ENCODE peak calls at places on chromosome 19, in eight cellular contexts. One of them, this sample, is unnamed.

GRCh38 chr19:8302357-8302691 is 5.8 kb downstream of the CD320 start:
- DNase-seq in MM.1S: no peak
- DNase-seq in SK-N-SH: no peak
- DNase-seq in PC-3: no peak
- DNase-seq in HCT116: no peak
- DNase-seq in hepatocyte: no peak
- DNase-seq in OCI-LY7: no peak
- DNase-seq in GM23338: no peak
- DNase-seq in this sample: no peak

GRCh38 chr19:17327068-17327653 is 7.5 kb downstream of the ANO8 start:
- DNase-seq in hepatocyte: no peak
- DNase-seq in OCI-LY7: no peak
- DNase-seq in HCT116: no peak
- DNase-seq in MM.1S: no peak
- DNase-seq in SK-N-SH: no peak
- DNase-seq in PC-3: no peak
- DNase-seq in GM23338: no peak
- DNase-seq in this sample: no peak

GRCh38 chr19:38247734-38248268 is 8.4 kb downstream of the PPP1R14A start:
- DNase-seq in OCI-LY7: no peak
- DNase-seq in PC-3: no peak
- DNase-seq in MM.1S: no peak
- DNase-seq in HCT116: no peak
- DNase-seq in SK-N-SH: no peak
- DNase-seq in hepatocyte: no peak
- DNase-seq in GM23338: no peak
- DNase-seq in this sample: no peak

GRCh38 chr19:45153339-45154063 is 7.3 kb downstream of the NKPD1 start:
- DNase-seq in hepatocyte: peak; percentile 84
- DNase-seq in PC-3: no peak
- DNase-seq in MM.1S: no peak
- DNase-seq in HCT116: no peak
- DNase-seq in OCI-LY7: peak; percentile 41
- DNase-seq in GM23338: peak; percentile 84
- DNase-seq in SK-N-SH: peak; percentile 91
- DNase-seq in this sample: peak; percentile 85

GRCh38 chr19:38317104-38317612 is 1.4 kb upstream of the YIF1B start:
- DNase-seq in MM.1S: no peak
- DNase-seq in GM23338: no peak
- DNase-seq in OCI-LY7: no peak
- DNase-seq in hepatocyte: no peak
- DNase-seq in HCT116: no peak
- DNase-seq in PC-3: no peak
- DNase-seq in SK-N-SH: no peak
- DNase-seq in this sample: no peak

GRCh38 chr19:12333162-12334159 is at the start of gene ZNF563:
- DNase-seq in MM.1S: peak; percentile 98
- DNase-seq in PC-3: peak; percentile 98
- DNase-seq in hepatocyte: peak; percentile 98
- DNase-seq in OCI-LY7: peak; percentile 99
- DNase-seq in SK-N-SH: peak; percentile 94
- DNase-seq in GM23338: peak; percentile 100
- DNase-seq in HCT116: no peak
- DNase-seq in this sample: peak; percentile 98

GRCh38 chr19:28351761-28352160 is 861.2 kb downstream of the UQCRFS1 start:
- DNase-seq in HCT116: no peak
- DNase-seq in hepatocyte: no peak
- DNase-seq in MM.1S: no peak
- DNase-seq in SK-N-SH: no peak
- DNase-seq in OCI-LY7: no peak
- DNase-seq in PC-3: no peak
- DNase-seq in GM23338: no peak
- DNase-seq in this sample: no peak

GRCh38 chr19:49676136-49676689 is 858 bp upstream of the PRMT1 start:
- DNase-seq in hepatocyte: peak; percentile 94
- DNase-seq in PC-3: peak; percentile 86
- DNase-seq in SK-N-SH: peak; percentile 83
- DNase-seq in MM.1S: peak; percentile 87
- DNase-seq in GM23338: peak; percentile 94
- DNase-seq in HCT116: peak; percentile 97
- DNase-seq in OCI-LY7: peak; percentile 91
- DNase-seq in this sample: peak; percentile 96

GRCh38 chr19:15248648-15249559 is 16.7 kb upstream of the EPHX3 start:
- DNase-seq in GM23338: no peak
- DNase-seq in PC-3: peak; percentile 84
- DNase-seq in SK-N-SH: no peak
- DNase-seq in HCT116: no peak
- DNase-seq in hepatocyte: peak; percentile 69
- DNase-seq in OCI-LY7: no peak
- DNase-seq in MM.1S: no peak
- DNase-seq in this sample: no peak

GRCh38 chr19:40416918-40417713 is 3.9 kb upstream of the PRX start:
- DNase-seq in SK-N-SH: no peak
- DNase-seq in HCT116: no peak
- DNase-seq in GM23338: no peak
- DNase-seq in OCI-LY7: peak; percentile 39
- DNase-seq in MM.1S: no peak
- DNase-seq in hepatocyte: no peak
- DNase-seq in PC-3: peak; percentile 20
- DNase-seq in this sample: no peak

GRCh38 chr19:44794610-44795009 is 14.3 kb upstream of the BCAM start:
- DNase-seq in SK-N-SH: no peak
- DNase-seq in GM23338: no peak
- DNase-seq in MM.1S: no peak
- DNase-seq in OCI-LY7: no peak
- DNase-seq in hepatocyte: no peak
- DNase-seq in HCT116: no peak
- DNase-seq in PC-3: no peak
- DNase-seq in this sample: no peak

GRCh38 chr19:40225440-40226305 is 816 bp downstream of the CCNP start:
- DNase-seq in SK-N-SH: no peak
- DNase-seq in OCI-LY7: no peak
- DNase-seq in hepatocyte: no peak
- DNase-seq in GM23338: peak; percentile 54
- DNase-seq in MM.1S: peak; percentile 21
- DNase-seq in HCT116: no peak
- DNase-seq in PC-3: no peak
- DNase-seq in this sample: no peak

GRCh38 chr19:50870417-50871089 is 2.7 kb upstream of the KLK2 start:
- DNase-seq in OCI-LY7: no peak
- DNase-seq in hepatocyte: no peak
- DNase-seq in GM23338: peak; percentile 60
- DNase-seq in PC-3: no peak
- DNase-seq in MM.1S: peak; percentile 70
- DNase-seq in SK-N-SH: peak; percentile 80
- DNase-seq in HCT116: no peak
- DNase-seq in this sample: peak; percentile 5

GRCh38 chr19:39400997-39401548 is 5.6 kb upstream of the ZFP36 start:
- DNase-seq in hepatocyte: peak; percentile 33
- DNase-seq in HCT116: no peak
- DNase-seq in PC-3: no peak
- DNase-seq in MM.1S: no peak
- DNase-seq in GM23338: no peak
- DNase-seq in SK-N-SH: no peak
- DNase-seq in OCI-LY7: peak; percentile 34
- DNase-seq in this sample: no peak

GRCh38 chr19:45547965-45548609 is 36.5 kb downstream of the OPA3 start:
- DNase-seq in SK-N-SH: no peak
- DNase-seq in HCT116: peak; percentile 86
- DNase-seq in PC-3: peak; percentile 96
- DNase-seq in OCI-LY7: no peak
- DNase-seq in MM.1S: no peak
- DNase-seq in hepatocyte: peak; percentile 49
- DNase-seq in GM23338: no peak
- DNase-seq in this sample: no peak

GRCh38 chr19:14683439-14683838 is 6.4 kb upstream of the ZNF333 start:
- DNase-seq in MM.1S: no peak
- DNase-seq in hepatocyte: no peak
- DNase-seq in SK-N-SH: no peak
- DNase-seq in OCI-LY7: no peak
- DNase-seq in PC-3: no peak
- DNase-seq in HCT116: no peak
- DNase-seq in GM23338: no peak
- DNase-seq in this sample: no peak

GRCh38 chr19:18650468-18651001 is 13.7 kb downstream of the KLHL26 start:
- DNase-seq in MM.1S: no peak
- DNase-seq in hepatocyte: no peak
- DNase-seq in SK-N-SH: no peak
- DNase-seq in HCT116: no peak
- DNase-seq in GM23338: no peak
- DNase-seq in OCI-LY7: no peak
- DNase-seq in PC-3: no peak
- DNase-seq in this sample: peak; percentile 37

DNA sequence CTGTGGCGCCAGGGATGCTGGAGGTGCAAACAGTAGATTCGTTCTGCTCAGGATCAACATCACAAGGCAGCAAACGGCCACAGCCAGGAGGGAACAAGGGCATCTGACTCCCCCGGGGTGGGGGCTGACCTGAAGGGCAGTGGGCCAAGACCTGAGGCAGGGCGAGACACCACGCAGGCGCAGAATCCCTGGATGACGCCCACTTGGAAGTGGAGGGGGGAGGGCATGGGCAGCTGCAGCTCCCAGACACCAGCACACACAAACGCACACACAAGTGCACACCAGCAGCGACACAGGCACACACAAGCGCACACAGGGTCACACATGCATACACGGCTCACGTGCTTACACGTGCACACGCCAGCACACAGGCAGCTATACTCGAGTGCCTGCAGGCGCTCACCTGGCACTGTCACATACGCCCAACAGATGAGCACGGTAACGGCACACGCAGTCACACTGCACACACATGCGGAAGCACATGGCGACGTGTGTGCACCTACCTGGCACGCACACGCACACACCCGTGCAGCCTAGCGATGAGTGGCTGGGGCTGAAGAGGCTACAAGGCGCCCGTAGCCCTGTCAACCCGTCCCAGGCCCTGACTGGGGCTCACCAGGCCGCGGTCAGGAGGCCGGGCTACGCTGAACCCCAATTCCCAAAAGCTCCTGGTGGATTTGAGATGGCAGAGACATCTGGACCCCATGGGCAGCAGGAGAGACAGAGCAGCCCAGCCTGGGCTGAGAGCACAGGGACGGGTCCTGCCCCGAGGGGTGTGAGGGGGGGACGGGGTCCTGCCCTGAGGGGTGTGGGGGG is 5.5 kb downstream of the C2CD4C start:
- DNase-seq in MM.1S: no peak
- DNase-seq in GM23338: no peak
- DNase-seq in OCI-LY7: no peak
- DNase-seq in hepatocyte: no peak
- DNase-seq in HCT116: no peak
- DNase-seq in SK-N-SH: peak; percentile 62
- DNase-seq in PC-3: no peak
- DNase-seq in this sample: no peak
- TF ChIP-seq EZH2phosphoT487 in MM.1S: no peak
- TF ChIP-seq EZH2phosphoT487 in GM23338: no peak
- TF ChIP-seq EZH2phosphoT487 in OCI-LY7: no peak
- TF ChIP-seq EZH2phosphoT487 in hepatocyte: no peak
- TF ChIP-seq EZH2phosphoT487 in HCT116: no peak
- TF ChIP-seq EZH2phosphoT487 in SK-N-SH: no peak
- TF ChIP-seq EZH2phosphoT487 in PC-3: no peak
- TF ChIP-seq EZH2phosphoT487 in this sample: no peak

GRCh38 chr19:10812196-10812595 is 23.8 kb downstream of the TMED1 start:
- DNase-seq in HCT116: no peak
- DNase-seq in MM.1S: no peak
- DNase-seq in hepatocyte: peak; percentile 1
- DNase-seq in OCI-LY7: no peak
- DNase-seq in SK-N-SH: no peak
- DNase-seq in GM23338: peak; percentile 40
- DNase-seq in PC-3: no peak
- DNase-seq in this sample: no peak

GRCh38 chr19:10811391-10812111 is 24.5 kb downstream of the TMED1 start:
- DNase-seq in PC-3: no peak
- DNase-seq in MM.1S: no peak
- DNase-seq in hepatocyte: peak; percentile 1
- DNase-seq in GM23338: no peak
- DNase-seq in SK-N-SH: no peak
- DNase-seq in OCI-LY7: no peak
- DNase-seq in HCT116: no peak
- DNase-seq in this sample: no peak

GRCh38 chr19:10809693-10810285 is 26.2 kb downstream of the TMED1 start:
- DNase-seq in MM.1S: no peak
- DNase-seq in hepatocyte: no peak
- DNase-seq in OCI-LY7: no peak
- DNase-seq in SK-N-SH: no peak
- DNase-seq in HCT116: no peak
- DNase-seq in PC-3: no peak
- DNase-seq in GM23338: no peak
- DNase-seq in this sample: no peak

GRCh38 chr19:10805758-10806247 is 30.2 kb downstream of the TMED1 start:
- DNase-seq in PC-3: no peak
- DNase-seq in hepatocyte: no peak
- DNase-seq in MM.1S: no peak
- DNase-seq in SK-N-SH: peak; percentile 33
- DNase-seq in GM23338: no peak
- DNase-seq in HCT116: no peak
- DNase-seq in OCI-LY7: no peak
- DNase-seq in this sample: no peak

GRCh38 chr19:10808937-10809655 is 26.9 kb downstream of the TMED1 start:
- DNase-seq in GM23338: no peak
- DNase-seq in HCT116: peak; percentile 44
- DNase-seq in OCI-LY7: no peak
- DNase-seq in SK-N-SH: no peak
- DNase-seq in hepatocyte: peak; percentile 44
- DNase-seq in MM.1S: no peak
- DNase-seq in PC-3: peak; percentile 54
- DNase-seq in this sample: no peak
- TF ChIP-seq CTCF in GM23338: no peak
- TF ChIP-seq CTCF in HCT116: no peak
- TF ChIP-seq CTCF in OCI-LY7: no peak
- TF ChIP-seq CTCF in SK-N-SH: no peak
- TF ChIP-seq CTCF in hepatocyte: no peak
- TF ChIP-seq CTCF in MM.1S: no peak
- TF ChIP-seq CTCF in PC-3: no peak
- TF ChIP-seq CTCF in this sample: no peak

GRCh38 chr19:3404324-3405260 is 38.2 kb downstream of the NFIC start:
- DNase-seq in PC-3: no peak
- DNase-seq in hepatocyte: peak; percentile 58
- DNase-seq in GM23338: peak; percentile 56
- DNase-seq in SK-N-SH: peak; percentile 66
- DNase-seq in HCT116: no peak
- DNase-seq in MM.1S: no peak
- DNase-seq in OCI-LY7: no peak
- DNase-seq in this sample: no peak
- TF ChIP-seq EZH2phosphoT487 in PC-3: no peak
- TF ChIP-seq EZH2phosphoT487 in hepatocyte: no peak
- TF ChIP-seq EZH2phosphoT487 in GM23338: no peak
- TF ChIP-seq EZH2phosphoT487 in SK-N-SH: no peak
- TF ChIP-seq EZH2phosphoT487 in HCT116: no peak
- TF ChIP-seq EZH2phosphoT487 in MM.1S: no peak
- TF ChIP-seq EZH2phosphoT487 in OCI-LY7: no peak
- TF ChIP-seq EZH2phosphoT487 in this sample: no peak

DNA sequence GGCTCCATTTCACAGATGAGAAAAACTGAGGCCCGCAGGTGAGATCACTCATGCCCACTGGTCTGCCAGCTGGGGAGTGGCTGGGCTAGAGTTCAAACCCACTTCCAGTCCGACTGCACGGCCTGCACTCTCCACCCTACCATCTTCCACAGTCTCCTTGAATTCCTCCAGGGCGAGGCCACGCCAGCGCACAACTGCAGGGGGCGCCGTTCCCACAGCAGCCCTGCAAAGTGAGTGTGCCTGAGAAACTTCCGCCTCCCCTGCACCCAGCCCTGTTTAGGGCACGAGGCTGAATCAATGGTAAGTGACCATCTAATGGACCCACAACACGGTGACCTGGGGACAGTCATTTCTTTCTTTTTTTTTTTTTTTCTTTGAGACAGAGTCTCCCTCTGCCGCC is 829 bp upstream of the ATCAY start:
- DNase-seq in HCT116: no peak
- DNase-seq in GM23338: no peak
- DNase-seq in PC-3: no peak
- DNase-seq in OCI-LY7: no peak
- DNase-seq in SK-N-SH: peak; percentile 52
- DNase-seq in hepatocyte: no peak
- DNase-seq in MM.1S: no peak
- DNase-seq in this sample: no peak
- TF ChIP-seq CTCF in HCT116: peak; percentile 55
- TF ChIP-seq CTCF in GM23338: peak; percentile 67
- TF ChIP-seq CTCF in PC-3: no peak
- TF ChIP-seq CTCF in OCI-LY7: peak; percentile 54
- TF ChIP-seq CTCF in SK-N-SH: peak; percentile 42
- TF ChIP-seq CTCF in hepatocyte: no peak
- TF ChIP-seq CTCF in MM.1S: peak; percentile 26
- TF ChIP-seq CTCF in this sample: peak; percentile 42

This sample was measured in neural progenitor cell.